ENCODE peak calls at places on chromosomes 3 and 15, in ten cellular contexts. One of them, this sample, is unnamed.

GRCh38 chr15:69414702-69415161 is 583 bp downstream of the KIF23 start:
- DNase-seq in upper lobe of left lung: no peak
- DNase-seq in substantia nigra: no peak
- DNase-seq in prostate gland: no peak
- DNase-seq in fibroblast of lung: peak
- DNase-seq in heart right ventricle: no peak
- DNase-seq in transverse colon: peak
- DNase-seq in AG04450: peak
- DNase-seq in stomach: no peak
- DNase-seq in upper lobe of right lung: no peak
- DNase-seq in this sample: peak

GRCh38 chr15:26472661-26473060 is 300.2 kb downstream of the GABRB3 start:
- DNase-seq in upper lobe of left lung: no peak
- DNase-seq in substantia nigra: no peak
- DNase-seq in prostate gland: no peak
- DNase-seq in fibroblast of lung: no peak
- DNase-seq in heart right ventricle: no peak
- DNase-seq in transverse colon: no peak
- DNase-seq in AG04450: no peak
- DNase-seq in stomach: no peak
- DNase-seq in upper lobe of right lung: no peak
- DNase-seq in this sample: no peak

GRCh38 chr3:118587847-118588246 is 446.8 kb downstream of the IGSF11 start:
- DNase-seq in upper lobe of left lung: no peak
- DNase-seq in substantia nigra: no peak
- DNase-seq in prostate gland: no peak
- DNase-seq in fibroblast of lung: no peak
- DNase-seq in heart right ventricle: no peak
- DNase-seq in transverse colon: no peak
- DNase-seq in AG04450: no peak
- DNase-seq in stomach: no peak
- DNase-seq in upper lobe of right lung: no peak
- DNase-seq in this sample: no peak

GRCh38 chr15:77991029-77991406 is 86.5 kb downstream of the TBC1D2B start:
- DNase-seq in upper lobe of left lung: no peak
- DNase-seq in substantia nigra: no peak
- DNase-seq in prostate gland: no peak
- DNase-seq in fibroblast of lung: no peak
- DNase-seq in heart right ventricle: no peak
- DNase-seq in transverse colon: no peak
- DNase-seq in AG04450: no peak
- DNase-seq in stomach: no peak
- DNase-seq in upper lobe of right lung: no peak
- DNase-seq in this sample: no peak

GRCh38 chr3:160006282-160007163 is 17.9 kb downstream of the IL12A start:
- DNase-seq in upper lobe of left lung: no peak
- DNase-seq in substantia nigra: peak
- DNase-seq in prostate gland: peak
- DNase-seq in fibroblast of lung: peak
- DNase-seq in heart right ventricle: peak
- DNase-seq in transverse colon: peak
- DNase-seq in AG04450: peak
- DNase-seq in stomach: peak
- DNase-seq in upper lobe of right lung: no peak
- DNase-seq in this sample: peak

GRCh38 chr3:178472941-178473340 is 63.3 kb upstream of the KCNMB2 start:
- DNase-seq in upper lobe of left lung: no peak
- DNase-seq in substantia nigra: no peak
- DNase-seq in prostate gland: no peak
- DNase-seq in fibroblast of lung: no peak
- DNase-seq in heart right ventricle: no peak
- DNase-seq in transverse colon: no peak
- DNase-seq in AG04450: no peak
- DNase-seq in stomach: no peak
- DNase-seq in upper lobe of right lung: no peak
- DNase-seq in this sample: no peak

GRCh38 chr3:16203031-16203430 is 28.6 kb downstream of the GALNT15 start:
- DNase-seq in upper lobe of left lung: no peak
- DNase-seq in substantia nigra: no peak
- DNase-seq in prostate gland: no peak
- DNase-seq in fibroblast of lung: peak
- DNase-seq in heart right ventricle: no peak
- DNase-seq in transverse colon: no peak
- DNase-seq in AG04450: peak
- DNase-seq in stomach: no peak
- DNase-seq in upper lobe of right lung: no peak
- DNase-seq in this sample: no peak

GRCh38 chr3:4981688-4982494 is 2.7 kb downstream of the BHLHE40 start:
- DNase-seq in upper lobe of left lung: no peak
- DNase-seq in substantia nigra: no peak
- DNase-seq in prostate gland: no peak
- DNase-seq in fibroblast of lung: peak
- DNase-seq in heart right ventricle: peak
- DNase-seq in transverse colon: no peak
- DNase-seq in AG04450: no peak
- DNase-seq in stomach: no peak
- DNase-seq in upper lobe of right lung: no peak
- DNase-seq in this sample: peak

GRCh38 chr3:100781311-100781710 is 72.0 kb downstream of the TFG start:
- DNase-seq in upper lobe of left lung: no peak
- DNase-seq in substantia nigra: no peak
- DNase-seq in prostate gland: no peak
- DNase-seq in fibroblast of lung: peak
- DNase-seq in heart right ventricle: no peak
- DNase-seq in transverse colon: no peak
- DNase-seq in AG04450: no peak
- DNase-seq in stomach: no peak
- DNase-seq in upper lobe of right lung: no peak
- DNase-seq in this sample: no peak

DNA sequence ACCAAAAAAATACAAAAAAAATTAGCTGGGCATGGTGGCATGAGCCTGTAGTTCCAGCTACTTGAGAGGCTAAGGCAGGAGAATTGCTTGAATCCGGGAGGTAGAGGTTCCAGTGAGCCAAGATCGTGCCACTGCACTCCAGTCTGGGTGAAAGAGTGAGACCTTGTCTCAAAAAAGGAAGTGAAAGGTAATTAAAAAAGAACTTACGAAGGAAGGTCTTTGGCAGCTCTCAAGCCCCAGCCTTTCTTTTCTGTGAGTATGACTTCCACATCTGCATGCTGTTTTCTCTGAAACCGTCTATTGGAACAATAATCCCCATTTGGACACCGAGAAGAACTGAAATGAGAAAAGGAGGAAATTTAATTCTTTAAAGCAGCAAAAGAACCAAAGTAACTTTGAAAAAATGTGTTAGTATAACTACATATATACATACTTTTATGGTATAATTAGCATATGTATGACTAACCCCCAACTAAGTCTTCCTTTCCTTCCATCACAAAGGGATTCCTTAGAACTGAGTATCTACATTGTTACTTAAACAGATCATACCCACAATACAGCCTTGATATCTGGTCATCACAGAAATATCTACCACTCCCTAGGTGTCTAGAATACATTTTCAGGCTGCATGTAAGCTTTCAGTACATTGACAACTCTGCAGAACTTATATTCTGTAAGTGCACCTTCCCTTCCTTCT is 50.1 kb downstream of the SETD2 start:
- DNase-seq in upper lobe of left lung: no peak
- DNase-seq in substantia nigra: no peak
- DNase-seq in prostate gland: no peak
- DNase-seq in fibroblast of lung: peak
- DNase-seq in heart right ventricle: no peak
- DNase-seq in transverse colon: no peak
- DNase-seq in AG04450: peak
- DNase-seq in stomach: no peak
- DNase-seq in upper lobe of right lung: no peak
- DNase-seq in this sample: no peak
- H3K27ac ChIP-seq in upper lobe of left lung: no peak
- H3K27ac ChIP-seq in substantia nigra: no peak
- H3K27ac ChIP-seq in prostate gland: no peak
- H3K27ac ChIP-seq in fibroblast of lung: peak
- H3K27ac ChIP-seq in heart right ventricle: no peak
- H3K27ac ChIP-seq in transverse colon: no peak
- H3K27ac ChIP-seq in AG04450: peak
- H3K27ac ChIP-seq in stomach: no peak
- H3K27ac ChIP-seq in upper lobe of right lung: no peak
- H3K27ac ChIP-seq in this sample: no peak

GRCh38 chr15:79172801-79173460 is 82.4 kb upstream of the RASGRF1 start:
- DNase-seq in upper lobe of left lung: no peak
- DNase-seq in substantia nigra: no peak
- DNase-seq in prostate gland: no peak
- DNase-seq in fibroblast of lung: no peak
- DNase-seq in heart right ventricle: no peak
- DNase-seq in transverse colon: no peak
- DNase-seq in AG04450: no peak
- DNase-seq in stomach: no peak
- DNase-seq in upper lobe of right lung: no peak
- DNase-seq in this sample: no peak

GRCh38 chr15:79169531-79170123 is 79.0 kb upstream of the RASGRF1 start:
- DNase-seq in upper lobe of left lung: no peak
- DNase-seq in substantia nigra: no peak
- DNase-seq in prostate gland: no peak
- DNase-seq in fibroblast of lung: no peak
- DNase-seq in heart right ventricle: no peak
- DNase-seq in transverse colon: no peak
- DNase-seq in AG04450: no peak
- DNase-seq in stomach: no peak
- DNase-seq in upper lobe of right lung: no peak
- DNase-seq in this sample: no peak

GRCh38 chr15:79172032-79172481 is 81.5 kb upstream of the RASGRF1 start:
- DNase-seq in upper lobe of left lung: no peak
- DNase-seq in substantia nigra: no peak
- DNase-seq in prostate gland: no peak
- DNase-seq in fibroblast of lung: no peak
- DNase-seq in heart right ventricle: no peak
- DNase-seq in transverse colon: no peak
- DNase-seq in AG04450: no peak
- DNase-seq in stomach: no peak
- DNase-seq in upper lobe of right lung: no peak
- DNase-seq in this sample: no peak

GRCh38 chr15:79170256-79170664 is 79.7 kb upstream of the RASGRF1 start:
- DNase-seq in upper lobe of left lung: peak
- DNase-seq in substantia nigra: no peak
- DNase-seq in prostate gland: no peak
- DNase-seq in fibroblast of lung: peak
- DNase-seq in heart right ventricle: peak
- DNase-seq in transverse colon: no peak
- DNase-seq in AG04450: no peak
- DNase-seq in stomach: no peak
- DNase-seq in upper lobe of right lung: no peak
- DNase-seq in this sample: no peak

DNA sequence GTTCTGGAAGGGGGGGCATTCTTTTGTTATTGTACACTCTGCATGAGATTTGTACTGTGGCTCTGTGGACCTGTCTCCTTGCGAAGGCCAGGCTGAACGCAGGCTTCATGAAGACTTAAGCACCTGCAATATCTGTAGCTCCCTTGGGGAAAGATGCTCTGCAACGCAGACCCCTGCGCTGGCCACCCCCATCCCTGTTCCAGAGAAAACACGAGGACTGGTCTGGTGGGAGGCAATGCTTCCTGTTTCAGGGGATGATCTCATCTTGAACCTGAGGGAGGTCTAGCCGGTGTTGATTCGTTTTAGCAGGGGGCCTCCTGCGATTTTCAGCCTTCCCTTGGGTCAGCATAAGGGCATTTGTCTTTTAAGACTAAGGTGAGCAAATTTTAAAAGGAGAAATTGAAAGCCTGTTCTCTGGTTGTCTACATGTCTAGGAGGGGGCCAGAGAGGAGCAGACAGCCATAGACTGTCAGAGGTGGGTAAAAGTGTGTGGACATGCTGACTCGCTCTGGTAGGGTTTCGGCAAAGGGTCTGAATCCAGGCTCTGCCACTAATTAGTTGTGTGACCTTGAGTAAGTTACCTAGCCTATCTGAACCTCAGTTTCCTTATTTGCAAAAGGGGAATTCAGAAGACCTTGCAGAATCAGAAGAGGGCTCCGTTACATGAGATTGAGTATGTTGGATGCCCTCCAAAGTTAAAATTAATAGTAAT is 80.9 kb upstream of the RASGRF1 start:
- DNase-seq in upper lobe of left lung: no peak
- DNase-seq in substantia nigra: no peak
- DNase-seq in prostate gland: no peak
- DNase-seq in fibroblast of lung: no peak
- DNase-seq in heart right ventricle: no peak
- DNase-seq in transverse colon: no peak
- DNase-seq in AG04450: no peak
- DNase-seq in stomach: no peak
- DNase-seq in upper lobe of right lung: no peak
- DNase-seq in this sample: no peak
- H3K27ac ChIP-seq in upper lobe of left lung: no peak
- H3K27ac ChIP-seq in substantia nigra: no peak
- H3K27ac ChIP-seq in prostate gland: no peak
- H3K27ac ChIP-seq in fibroblast of lung: no peak
- H3K27ac ChIP-seq in heart right ventricle: no peak
- H3K27ac ChIP-seq in transverse colon: no peak
- H3K27ac ChIP-seq in AG04450: no peak
- H3K27ac ChIP-seq in stomach: no peak
- H3K27ac ChIP-seq in upper lobe of right lung: no peak
- H3K27ac ChIP-seq in this sample: no peak

DNA sequence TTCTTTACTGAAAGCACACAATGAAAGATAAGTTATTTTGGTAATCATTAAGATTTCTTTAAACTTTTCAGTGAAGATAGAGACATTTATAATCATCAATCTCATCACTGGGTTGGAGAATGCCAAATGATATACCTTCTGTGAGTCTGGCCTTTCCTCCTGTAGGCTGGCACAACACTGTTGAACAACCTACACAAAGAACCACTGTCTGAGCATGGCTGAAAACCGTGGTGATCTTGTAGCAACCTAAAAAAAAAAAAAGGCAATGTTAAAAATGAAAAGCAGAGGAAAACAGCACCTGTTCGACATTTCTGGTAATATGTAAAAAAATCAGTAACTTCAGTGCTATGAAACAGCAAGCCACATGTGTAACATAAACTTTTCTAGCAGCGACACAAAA is 1.8 kb downstream of the RPS27L start:
- DNase-seq in upper lobe of left lung: no peak
- DNase-seq in substantia nigra: no peak
- DNase-seq in prostate gland: no peak
- DNase-seq in fibroblast of lung: no peak
- DNase-seq in heart right ventricle: no peak
- DNase-seq in transverse colon: no peak
- DNase-seq in AG04450: no peak
- DNase-seq in stomach: no peak
- DNase-seq in upper lobe of right lung: no peak
- DNase-seq in this sample: no peak
- H3K27ac ChIP-seq in upper lobe of left lung: no peak
- H3K27ac ChIP-seq in substantia nigra: no peak
- H3K27ac ChIP-seq in prostate gland: no peak
- H3K27ac ChIP-seq in fibroblast of lung: no peak
- H3K27ac ChIP-seq in heart right ventricle: no peak
- H3K27ac ChIP-seq in transverse colon: no peak
- H3K27ac ChIP-seq in AG04450: no peak
- H3K27ac ChIP-seq in stomach: no peak
- H3K27ac ChIP-seq in upper lobe of right lung: no peak
- H3K27ac ChIP-seq in this sample: peak

DNA sequence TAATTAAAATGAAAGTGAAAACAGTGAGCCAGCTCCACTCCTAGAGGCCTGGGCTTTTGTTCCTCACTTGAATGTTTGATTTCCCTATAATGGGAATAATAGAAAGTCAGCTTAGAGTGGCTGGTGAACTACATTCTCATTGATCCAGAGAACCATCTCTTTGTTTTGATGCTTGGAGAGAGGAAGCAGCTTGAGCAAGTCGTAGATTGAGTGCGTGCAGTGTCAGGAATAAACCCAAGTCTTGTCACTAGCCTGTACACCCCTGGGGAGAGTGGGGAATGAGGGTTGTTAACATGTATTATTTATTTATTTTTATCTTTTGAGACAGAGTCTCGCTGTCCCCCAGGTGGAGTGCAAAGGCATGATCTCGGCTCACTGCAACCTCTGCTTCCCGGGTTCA is 885 bp upstream of the LSG1 start:
- DNase-seq in upper lobe of left lung: no peak
- DNase-seq in substantia nigra: no peak
- DNase-seq in prostate gland: no peak
- DNase-seq in fibroblast of lung: no peak
- DNase-seq in heart right ventricle: no peak
- DNase-seq in transverse colon: no peak
- DNase-seq in AG04450: no peak
- DNase-seq in stomach: no peak
- DNase-seq in upper lobe of right lung: no peak
- DNase-seq in this sample: no peak
- H3K27ac ChIP-seq in upper lobe of left lung: peak
- H3K27ac ChIP-seq in substantia nigra: peak
- H3K27ac ChIP-seq in prostate gland: peak
- H3K27ac ChIP-seq in fibroblast of lung: peak
- H3K27ac ChIP-seq in heart right ventricle: peak
- H3K27ac ChIP-seq in transverse colon: peak
- H3K27ac ChIP-seq in AG04450: peak
- H3K27ac ChIP-seq in stomach: peak
- H3K27ac ChIP-seq in upper lobe of right lung: peak
- H3K27ac ChIP-seq in this sample: peak

This sample was measured in colonic mucosa.